ENCODE peak calls at places on chromosomes 16 and 17, in five cellular contexts. G is ACHN; Q is cardiac fibroblast; W is GM12891; T is activated CD8-positive, alpha-beta T cell treated with anti-CD3 and anti-CD28 coated beads, Interleukin-2, amount 10 ng/mL, durations not matched to agents 7 days and 5 days. K is an unnamed sample.

GRCh38 chr17:75010683-75011406 is 1.6 kb upstream of the MRPL58 start:
- DNase-seq in G (peak; percentile 57), Q (peak; percentile 62), W (no peak), T (no peak), K (peak; percentile 68)

GRCh38 chr16:77905356-77905920 is 116.9 kb upstream of the CLEC3A start:
- DNase-seq in G (no peak), Q (no peak), W (no peak), T (no peak), K (no peak)

GRCh38 chr17:18033442-18034099 is 5.4 kb downstream of the ATPAF2 start:
- DNase-seq in G (peak; percentile 91), Q (peak; percentile 93), W (peak; percentile 59), T (peak; percentile 81), K (peak; percentile 83)

GRCh38 chr17:57956311-57957119 is 1.3 kb upstream of the CUEDC1 start:
- DNase-seq in G (no peak), Q (no peak), W (peak; percentile 53), T (peak; percentile 77), K (no peak)

GRCh38 chr17:78745407-78746088 is 36.5 kb downstream of the CYTH1 start:
- DNase-seq in G (peak; percentile 45), Q (peak; percentile 66), W (no peak), T (peak; percentile 72), K (peak; percentile 52)

GRCh38 chr16:84839956-84840355 is 20.2 kb downstream of the CRISPLD2 start:
- DNase-seq in G (peak; percentile 99), Q (peak; percentile 71), W (no peak), T (no peak), K (no peak)

GRCh38 chr17:35801583-35802224 is 6.3 kb upstream of the MMP28 start:
- DNase-seq in G (no peak), Q (peak; percentile 54), W (no peak), T (peak; percentile 44), K (no peak)

GRCh38 chr17:77424585-77425344 is 284.0 kb downstream of the SEC14L1 start:
- DNase-seq in G (peak; percentile 44), Q (peak; percentile 97), W (no peak), T (no peak), K (no peak)

GRCh38 chr16:4115209-4115940 is 867 bp downstream of the ADCY9 start:
- DNase-seq in G (peak; percentile 71), Q (peak; percentile 71), W (peak; percentile 60), T (peak; percentile 49), K (no peak)

GRCh38 chr17:79045001-79045729 is 21.2 kb downstream of the C1QTNF1 start:
- DNase-seq in G (no peak), Q (no peak), W (no peak), T (no peak), K (no peak)

GRCh38 chr16:67264277-67264676 is 15.1 kb upstream of the PLEKHG4 start:
- DNase-seq in G (no peak), Q (no peak), W (no peak), T (no peak), K (no peak)

GRCh38 chr17:37541880-37542675 is 52.4 kb downstream of the DUSP14 start:
- DNase-seq in G (no peak), Q (peak; percentile 74), W (no peak), T (no peak), K (no peak)

GRCh38 chr17:66627985-66628384 is 206.9 kb upstream of the CACNG5 start:
- DNase-seq in G (no peak), Q (no peak), W (no peak), T (no peak), K (no peak)

GRCh38 chr17:56737741-56738161 is 96.0 kb downstream of the C17orf67 start:
- DNase-seq in G (no peak), Q (peak; percentile 41), W (no peak), T (no peak), K (no peak)

GRCh38 chr16:82236875-82237274 is 66.9 kb upstream of the MPHOSPH6 start:
- DNase-seq in G (no peak), Q (no peak), W (no peak), T (no peak), K (no peak)

GRCh38 chr17:74631468-74632195 is 8.1 kb upstream of the CD300E start:
- DNase-seq in G (no peak), Q (no peak), W (no peak), T (no peak), K (no peak)

GRCh38 chr17:44503080-44503842 is at the start of gene GPATCH8:
- DNase-seq in G (peak; percentile 97), Q (peak; percentile 93), W (peak; percentile 96), T (peak; percentile 95), K (peak; percentile 97)

GRCh38 chr16:77332792-77333191 is 102.0 kb downstream of the ADAMTS18 start:
- DNase-seq in G (no peak), Q (peak; percentile 49), W (no peak), T (no peak), K (no peak)

GRCh38 chr16:82657239-82657638 is 30.5 kb downstream of the CDH13 start:
- DNase-seq in G (no peak), Q (peak; percentile 64), W (no peak), T (no peak), K (no peak)

GRCh38 chr17:78250891-78251772 is 19.7 kb downstream of the TMEM235 start:
- DNase-seq in G (peak; percentile 86), Q (peak; percentile 85), W (peak; percentile 95), T (peak; percentile 89), K (peak; percentile 79)

GRCh38 chr17:17435323-17435722 is 41.5 kb upstream of the MED9 start:
- DNase-seq in G (no peak), Q (peak; percentile 84), W (no peak), T (no peak), K (peak; percentile 80)

GRCh38 chr16:31695667-31696066 is 168.0 kb downstream of the AHSP start:
- DNase-seq in G (no peak), Q (no peak), W (no peak), T (peak; percentile 81), K (no peak)

GRCh38 chr17:72392056-72393010 is 271.5 kb downstream of the SOX9 start:
- DNase-seq in G (peak; percentile 99), Q (peak; percentile 87), W (no peak), T (no peak), K (no peak)

GRCh38 chr17:19470529-19471261 is 59.7 kb downstream of the RNF112 start:
- DNase-seq in G (no peak), Q (peak; percentile 44), W (no peak), T (no peak), K (no peak)

GRCh38 chr17:73343739-73344454 is 32.1 kb upstream of the CDC42EP4 start:
- DNase-seq in G (no peak), Q (no peak), W (no peak), T (no peak), K (no peak)